ENCODE peak calls at places on chromosomes 7 and 10, in five cellular contexts. S, Q, F, C and X are unnamed samples. For H3K4me1, the result is how much of the 10 kb centered on the place peaks cover.

GRCh38 chr7:64314493-64315020 is 796 bp downstream of the ZNF736 start:
- DNase-seq in S (no peak), Q (no peak), F (no peak), C (no peak), X (no peak)

GRCh38 chr7:30705008-30705407 is 22.8 kb upstream of the CRHR2 start:
- DNase-seq in S (no peak), Q (no peak), F (no peak), C (no peak), X (no peak)

GRCh38 chr10:73905256-73906018 is 5.5 kb upstream of the PLAU start:
- DNase-seq in S (no peak), Q (no peak), F (no peak), C (no peak), X (no peak)

GRCh38 chr7:20331231-20331880 is 656 bp downstream of the ITGB8 start:
- DNase-seq in S (no peak), Q (peak), F (no peak), C (peak), X (peak)

GRCh38 chr7:2003451-2003930 is 229.3 kb downstream of the MAD1L1 start:
- DNase-seq in S (no peak), Q (peak), F (no peak), C (no peak), X (no peak)

GRCh38 chr7:18780266-18780665 is 284.7 kb downstream of the HDAC9 start:
- DNase-seq in S (no peak), Q (no peak), F (no peak), C (no peak), X (no peak)

GRCh38 chr10:110547139-110547761 is 20.2 kb upstream of the SMC3 start:
- DNase-seq in S (peak), Q (no peak), F (peak), C (no peak), X (no peak)

GRCh38 chr7:22452142-22452763 is 47.7 kb downstream of the STEAP1B start:
- DNase-seq in S (peak), Q (peak), F (peak), C (peak), X (peak)

GRCh38 chr7:36348256-36348655 is 41.4 kb upstream of the ANLN start:
- DNase-seq in S (no peak), Q (no peak), F (no peak), C (no peak), X (no peak)

GRCh38 chr10:129417164-129417563 is 49.9 kb upstream of the MGMT start:
- DNase-seq in S (no peak), Q (no peak), F (no peak), C (no peak), X (no peak)

GRCh38 chr10:11181996-11182395 is 164.3 kb downstream of the CELF2 start:
- DNase-seq in S (no peak), Q (no peak), F (no peak), C (no peak), X (peak)

GRCh38 chr7:143395187-143396149 is 13.2 kb downstream of the EPHA1 start:
- DNase-seq in S (no peak), Q (peak), F (no peak), C (peak), X (no peak)

GRCh38 chr10:95819620-95820329 is 63.8 kb downstream of the ENTPD1 start:
- DNase-seq in S (no peak), Q (no peak), F (no peak), C (no peak), X (no peak)

GRCh38 chr10:29719281-29719675 is 84.5 kb upstream of the SVIL start:
- DNase-seq in S (no peak), Q (no peak), F (no peak), C (no peak), X (no peak)

GRCh38 chr10:61950449-61951143 is 49.1 kb downstream of the ARID5B start:
- DNase-seq in S (no peak), Q (no peak), F (no peak), C (no peak), X (no peak)

GRCh38 chr10:68231106-68231901 is 609 bp downstream of the ATOH7 start:
- DNase-seq in S (peak), Q (peak), F (peak), C (peak), X (peak)

GRCh38 chr7:107703872-107704271 is 40.1 kb upstream of the CBLL1 start:
- DNase-seq in S (no peak), Q (no peak), F (no peak), C (no peak), X (no peak)

GRCh38 chr7:36130236-36130945 is 22.7 kb upstream of the EEPD1 start:
- DNase-seq in S (no peak), Q (no peak), F (no peak), C (no peak), X (no peak)

GRCh38 chr7:138867744-138868143 is 69.7 kb upstream of the ATP6V0A4 start:
- DNase-seq in S (no peak), Q (no peak), F (no peak), C (no peak), X (no peak)

GRCh38 chr7:118372530-118372929 is 148.0 kb downstream of the ANKRD7 start:
- DNase-seq in S (no peak), Q (no peak), F (no peak), C (no peak), X (no peak)

GRCh38 chr10:22218448-22218847 is 633 bp upstream of the EBLN1 start:
- DNase-seq in S (no peak), Q (no peak), F (peak), C (no peak), X (no peak)

GRCh38 chr7:81284576-81284975 is 365.7 kb upstream of the SEMA3C start:
- DNase-seq in S (no peak), Q (no peak), F (peak), C (no peak), X (no peak)

GRCh38 chr7:134710854-134711624 is 64.4 kb downstream of the BPGM start:
- DNase-seq in S (no peak), Q (no peak), F (no peak), C (no peak), X (no peak)

GRCh38 chr7:139133335-139134139 is 24.0 kb upstream of the ZC3HAV1 start:
- DNase-seq in S (peak), Q (peak), F (peak), C (peak), X (peak)

GRCh38 chr7:6640246-6640721 is 3.2 kb downstream of the ZNF316 start:
- DNase-seq in S (no peak), Q (no peak), F (no peak), C (no peak), X (no peak)

GRCh38 chr7:117895271-117895670 is 22.0 kb upstream of the CTTNBP2 start:
- DNase-seq in S (no peak), Q (no peak), F (no peak), C (no peak), X (no peak)

GRCh38 chr10:86215021-86215420 is 151.6 kb downstream of the GRID1 start:
- DNase-seq in S (no peak), Q (no peak), F (no peak), C (no peak), X (no peak)

GRCh38 chr7:92695308-92696261 is 105.4 kb upstream of the FAM133B start:
- DNase-seq in S (peak), Q (peak), F (peak), C (peak), X (peak)

GRCh38 chr10:69168493-69168892 is 11.5 kb upstream of the SUPV3L1 start:
- DNase-seq in S (no peak), Q (no peak), F (no peak), C (no peak), X (no peak)

GRCh38 chr7:68760556-68760955 is 837.7 kb upstream of the AUTS2 start:
- DNase-seq in S (no peak), Q (no peak), F (no peak), C (no peak), X (no peak)

GRCh38 chr7:104838537-104839299 is 175.3 kb upstream of the KMT2E start:
- DNase-seq in S (no peak), Q (no peak), F (no peak), C (no peak), X (no peak)

GRCh38 chr10:50624154-50624865 is 554 bp upstream of the SGMS1 start:
- DNase-seq in S (peak), Q (peak), F (peak), C (peak), X (peak)

GRCh38 chr10:17626656-17627055 is 9.5 kb upstream of the HACD1 start:
- DNase-seq in S (no peak), Q (no peak), F (no peak), C (no peak), X (no peak)

GRCh38 chr10:60649485-60650271 is 128.6 kb upstream of the CDK1 start:
- DNase-seq in S (no peak), Q (no peak), F (no peak), C (no peak), X (peak)

GRCh38 chr7:35906191-35906908 is 105.5 kb downstream of the SEPTIN7 start:
- DNase-seq in S (peak), Q (peak), F (peak), C (peak), X (peak)

GRCh38 chr7:36598056-36598675 is 126.1 kb downstream of the AOAH start:
- DNase-seq in S (no peak), Q (no peak), F (no peak), C (no peak), X (no peak)

DNA sequence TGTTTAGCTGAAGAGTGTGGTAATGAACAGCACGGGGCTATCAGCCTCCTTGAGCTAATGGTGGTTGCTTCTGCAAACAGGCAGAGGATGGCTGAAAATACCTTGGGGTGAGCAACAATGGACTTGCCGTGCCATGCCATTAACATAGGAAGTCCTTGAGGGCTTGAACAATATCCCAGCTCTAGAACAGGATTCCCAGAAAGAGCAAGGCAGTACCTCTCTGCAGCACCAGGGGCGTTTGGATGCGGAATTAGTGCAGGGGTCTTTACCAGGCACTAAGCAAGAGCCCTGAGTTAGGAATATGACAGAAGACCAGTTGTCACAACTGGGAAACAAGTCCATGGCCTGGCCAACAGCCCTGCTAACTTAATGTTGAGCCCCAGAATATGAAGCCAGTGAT is 143.2 kb upstream of the COBL start:
- DNase-seq in S (no peak), Q (no peak), F (no peak), C (no peak), X (no peak)
- TF ChIP-seq POLR2A in S (no peak), Q (no peak), F (no peak), C (no peak), X (no peak)

GRCh38 chr10:35237766-35238512 is 98.4 kb upstream of the CCNY start:
- DNase-seq in S (no peak), Q (no peak), F (no peak), C (no peak), X (no peak)

GRCh38 chr10:35231646-35232045 is 104.7 kb upstream of the CCNY start:
- DNase-seq in S (no peak), Q (no peak), F (no peak), C (no peak), X (no peak)

GRCh38 chr10:35234073-35234472 is 102.2 kb upstream of the CCNY start:
- DNase-seq in S (no peak), Q (no peak), F (no peak), C (no peak), X (no peak)

GRCh38 chr10:35232509-35232908 is 103.8 kb upstream of the CCNY start:
- DNase-seq in S (no peak), Q (no peak), F (no peak), C (no peak), X (no peak)

DNA sequence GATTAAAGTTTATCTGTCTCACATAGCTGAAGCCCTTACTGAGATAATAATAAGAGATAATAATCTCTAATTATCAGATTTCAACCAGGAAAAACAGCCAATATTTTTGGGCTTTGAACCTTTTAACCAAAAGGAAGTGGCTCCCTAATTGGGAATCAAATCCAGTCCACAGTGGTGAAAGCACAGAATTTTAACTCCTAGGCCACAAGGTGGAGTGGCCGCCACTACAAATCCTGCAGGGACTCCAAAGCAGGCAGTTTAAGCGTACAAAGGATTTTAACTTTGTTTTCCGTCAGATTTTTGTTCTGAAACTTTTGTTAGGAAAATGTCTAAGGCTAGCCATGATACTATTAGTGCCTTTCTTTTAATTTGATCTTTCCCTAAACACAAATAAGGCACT is 99.6 kb upstream of the CCNY start:
- DNase-seq in S (peak), Q (no peak), F (no peak), C (no peak), X (no peak)
- TF ChIP-seq CTCF in S (peak), Q (no peak), F (peak), C (no peak), X (no peak)

GRCh38 chr7:131506597-131506996 is 49.8 kb downstream of the PODXL start:
- DNase-seq in S (no peak), Q (no peak), F (no peak), C (peak), X (peak)
- H3K4me1 ChIP-seq in S (under half), Q (under half), F (under half), C (under half), X (under half)

DNA sequence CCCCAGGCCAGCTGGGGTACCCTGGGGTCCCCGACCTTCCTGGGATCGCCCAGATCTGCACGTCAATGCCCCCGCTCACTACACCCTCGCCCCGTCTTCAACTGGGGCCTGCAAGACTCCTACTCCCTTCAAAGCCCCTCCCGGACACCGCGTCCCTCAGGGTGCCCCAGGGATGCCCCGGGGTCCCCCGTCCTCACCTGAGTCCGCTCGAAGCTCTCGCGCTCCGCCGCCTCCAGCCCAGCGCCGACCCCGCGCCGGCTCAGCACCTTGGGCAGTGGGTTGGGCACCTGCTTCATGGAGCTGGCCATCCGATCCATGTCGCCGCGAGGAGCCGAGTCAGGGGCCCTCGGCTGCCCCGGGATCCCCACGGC is at the start of gene HIP1:
- DNase-seq in S (no peak), Q (no peak), F (no peak), C (no peak), X (no peak)
- TF ChIP-seq POLR2A in S (peak), Q (no peak), F (no peak), C (no peak), X (no peak)

GRCh38 chr7:111730476-111731300 is 168.4 kb upstream of the IMMP2L start:
- DNase-seq in S (peak), Q (no peak), F (peak), C (no peak), X (no peak)
- TF ChIP-seq CTCF in S (peak), Q (no peak), F (peak), C (no peak), X (no peak)

GRCh38 chr10:44804661-44805060 is 106.5 kb upstream of the TMEM72 start:
- DNase-seq in S (no peak), Q (no peak), F (no peak), C (no peak), X (no peak)
- H3K4me1 ChIP-seq in S (under half), Q (under half), F (under half), C (under half), X (half or more)

DNA sequence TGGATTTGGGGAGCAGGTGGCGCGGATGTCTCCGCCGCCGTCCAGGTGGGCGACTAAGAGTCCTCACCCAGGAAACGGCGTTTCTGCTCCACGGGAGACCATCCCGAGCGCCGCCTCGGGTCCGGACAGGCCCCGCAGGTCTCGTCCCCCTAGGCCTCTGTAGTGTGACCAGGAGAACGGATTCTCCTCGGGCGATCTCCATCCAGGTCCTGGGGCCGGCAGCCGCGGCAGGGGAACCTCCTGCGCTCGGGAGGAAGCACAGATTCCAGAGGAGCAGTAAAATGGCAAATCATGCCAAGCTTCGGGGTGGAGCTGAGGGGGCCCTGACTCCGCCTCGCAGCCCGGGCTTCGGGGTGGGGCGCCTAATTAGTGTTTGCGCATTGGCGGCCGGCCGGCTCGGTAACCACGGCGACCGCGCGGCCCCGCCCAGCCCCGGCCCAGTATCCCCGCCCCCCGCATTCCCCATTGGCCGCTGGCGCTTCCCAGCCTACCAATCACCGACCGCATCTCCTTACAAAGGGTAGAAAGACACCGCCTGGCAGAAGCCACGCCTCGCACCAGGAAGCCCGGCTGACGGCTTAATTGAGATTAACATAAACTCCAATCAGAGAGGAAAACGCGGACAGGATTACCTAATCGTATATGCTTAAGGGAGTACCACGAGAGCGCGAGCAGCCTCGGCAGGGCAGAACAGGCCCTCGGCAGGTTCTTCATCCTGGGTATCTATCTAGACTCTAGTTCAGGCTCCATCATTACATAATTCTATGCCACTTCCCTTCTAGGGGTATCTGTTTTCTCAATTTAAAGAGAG is 168.6 kb downstream of the ARHGAP12 start:
- DNase-seq in S (peak), Q (peak), F (peak), C (peak), X (peak)
- TF ChIP-seq POLR2A in S (peak), Q (peak), F (peak), C (no peak), X (peak)

DNA sequence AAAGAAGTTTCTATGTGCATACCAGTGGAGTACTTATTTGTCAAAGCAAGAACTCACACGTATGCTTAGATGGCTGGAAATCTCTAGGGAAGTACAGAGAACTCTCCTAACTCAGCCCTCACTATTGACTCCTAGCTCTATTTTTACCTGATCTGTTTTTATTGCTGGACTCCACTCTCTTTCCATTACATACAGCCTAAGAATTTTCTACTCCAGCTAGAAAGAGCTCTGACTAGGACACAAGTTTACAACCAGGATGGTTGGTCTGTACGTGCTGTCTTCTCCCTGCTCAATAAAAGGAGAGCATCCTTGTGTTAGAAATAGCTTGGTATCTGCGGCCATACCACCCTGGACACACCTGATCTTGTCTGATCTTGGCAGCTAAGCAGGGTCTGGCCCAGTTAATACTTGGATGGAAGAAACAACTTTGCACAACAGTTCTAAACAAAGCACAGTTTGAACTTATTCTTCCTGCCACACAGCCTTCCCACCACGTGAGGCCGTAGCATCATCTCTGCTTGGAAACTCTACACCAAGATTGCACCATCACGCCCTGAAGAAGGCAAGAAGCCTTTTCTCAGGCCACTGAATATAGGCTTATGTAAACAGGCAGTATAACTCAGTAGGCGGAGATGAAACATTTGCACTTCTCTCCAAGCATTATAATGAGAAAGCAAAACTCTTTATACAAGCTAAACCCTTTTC is 50.7 kb downstream of the KCNMA1 start:
- DNase-seq in S (no peak), Q (no peak), F (no peak), C (no peak), X (no peak)
- TF ChIP-seq CTCF in S (no peak), Q (no peak), F (no peak), C (no peak), X (no peak)

DNA sequence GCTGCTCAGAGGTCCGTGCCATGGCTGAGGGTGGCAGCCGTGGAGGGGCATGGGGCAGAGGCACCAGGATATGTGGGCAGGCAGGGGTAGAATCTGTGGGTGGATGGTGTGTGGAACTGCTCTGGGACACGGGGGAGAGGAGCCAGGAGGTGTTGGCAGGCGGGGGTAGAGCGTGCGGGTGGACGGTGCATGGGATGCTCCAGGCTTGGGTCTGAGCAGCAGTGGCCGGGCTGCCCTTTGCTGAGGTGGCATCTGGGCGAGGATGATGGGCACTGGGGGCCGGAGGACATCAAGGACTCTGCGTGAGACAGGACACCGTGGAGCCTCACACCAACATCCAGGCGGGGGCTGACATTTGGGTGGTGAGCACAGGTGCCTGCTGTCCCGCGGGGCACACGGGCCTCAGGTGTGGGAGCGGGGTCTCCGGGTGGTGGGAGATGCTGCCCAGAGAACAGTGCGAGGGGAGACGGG is 46.2 kb downstream of the JAKMIP3 start:
- DNase-seq in S (no peak), Q (peak), F (no peak), C (peak), X (no peak)
- H3K4me1 ChIP-seq in S (under half), Q (under half), F (under half), C (under half), X (under half)